ENCODE peak calls at places on chromosomes 2 and 18, in four cellular contexts. V is CD8-positive, alpha-beta T cell; I is lower lobe of right lung; N is PC-3. W is an unnamed sample.

GRCh38 chr18:79634593-79634992 is 45.0 kb upstream of the CTDP1 start:
- DNase-seq in N (no peak), I (no peak), V (no peak), W (no peak)

GRCh38 chr18:32612651-32613050 is 142.0 kb upstream of the GAREM1 start:
- DNase-seq in I (no peak), N (peak; percentile 59), V (no peak), W (no peak)

GRCh38 chr2:43495727-43496126 is 100.1 kb downstream of the THADA start:
- DNase-seq in I (no peak), N (peak; percentile 83), V (no peak), W (no peak)

GRCh38 chr2:160241251-160242137 is 41.4 kb upstream of the ITGB6 start:
- DNase-seq in V (no peak), N (peak; percentile 82), I (peak; percentile 62), W (peak; percentile 36)

GRCh38 chr2:19971691-19972090 is 18.2 kb downstream of the WDR35 start:
- DNase-seq in N (no peak), V (no peak), I (no peak), W (no peak)

GRCh38 chr2:49044680-49045079 is 109.6 kb downstream of the FSHR start:
- DNase-seq in I (no peak), V (no peak), N (no peak), W (no peak)

GRCh38 chr2:85430780-85431601 is 12.5 kb downstream of the SH2D6 start:
- DNase-seq in N (no peak), I (no peak), V (no peak), W (peak; percentile 46)

GRCh38 chr2:191030521-191031154 is 16.7 kb upstream of the STAT1 start:
- DNase-seq in N (peak; percentile 64), V (no peak), I (no peak), W (no peak)

GRCh38 chr2:176130153-176130916 is 830 bp downstream of the HOXD8 start:
- DNase-seq in N (peak; percentile 43), V (no peak), I (no peak), W (no peak)

GRCh38 chr18:24326211-24326610 is 71.4 kb downstream of the OSBPL1A start:
- DNase-seq in I (no peak), V (no peak), N (no peak), W (peak; percentile 67)

GRCh38 chr18:2746274-2746673 is 90.7 kb downstream of the SMCHD1 start:
- DNase-seq in I (no peak), V (no peak), N (no peak), W (no peak)

GRCh38 chr18:59556265-59556664 is 141.0 kb downstream of the CCBE1 start:
- DNase-seq in N (no peak), I (no peak), V (no peak), W (no peak)

GRCh38 chr2:218264773-218265601 is 4.2 kb downstream of the GPBAR1 start:
- DNase-seq in I (no peak), V (no peak), N (no peak), W (peak; percentile 57)

GRCh38 chr2:65416321-65416720 is 16.1 kb downstream of the SPRED2 start:
- DNase-seq in I (no peak), N (no peak), V (no peak), W (no peak)

GRCh38 chr2:158214431-158214830 is 112.8 kb downstream of the UPP2 start:
- DNase-seq in N (peak; percentile 68), V (no peak), I (no peak), W (no peak)

GRCh38 chr2:26691881-26692813 is at the start of gene KCNK3:
- DNase-seq in I (peak; percentile 68), V (peak; percentile 4), N (no peak), W (peak; percentile 71)

GRCh38 chr18:60978338-60978737 is 354.9 kb upstream of the CDH20 start:
- DNase-seq in N (peak; percentile 21), I (no peak), V (no peak), W (no peak)

GRCh38 chr18:10497350-10497749 is 28.5 kb upstream of the NAPG start:
- DNase-seq in V (no peak), I (no peak), N (no peak), W (no peak)

GRCh38 chr2:127182626-127183458 is 37.3 kb downstream of the CYP27C1 start:
- DNase-seq in I (no peak), V (no peak), N (no peak), W (no peak)

GRCh38 chr2:58010599-58010998 is 36.0 kb upstream of the VRK2 start:
- DNase-seq in N (peak; percentile 40), I (no peak), V (no peak), W (no peak)

GRCh38 chr2:193966590-193966989 is 1690.4 kb upstream of the SLC39A10 start:
- DNase-seq in I (no peak), N (peak; percentile 59), V (no peak), W (no peak)

GRCh38 chr2:95271381-95271971 is 2.8 kb upstream of the PROM2 start:
- DNase-seq in I (peak; percentile 17), V (no peak), N (no peak), W (no peak)

GRCh38 chr2:85506768-85507181 is 32.2 kb upstream of the MAT2A start:
- DNase-seq in N (no peak), V (no peak), I (no peak), W (no peak)

GRCh38 chr18:51107594-51108305 is 77.7 kb downstream of the SMAD4 start:
- DNase-seq in I (no peak), V (no peak), N (peak; percentile 7), W (no peak)

GRCh38 chr2:143176606-143177005 is 47.4 kb downstream of the ARHGAP15 start:
- DNase-seq in N (no peak), V (no peak), I (no peak), W (no peak)

GRCh38 chr2:71379086-71379485 is 47.5 kb downstream of the ZNF638 start:
- DNase-seq in I (no peak), N (peak; percentile 62), V (no peak), W (no peak)

GRCh38 chr18:55403555-55403954 is 184.4 kb downstream of the TCF4 start:
- DNase-seq in N (no peak), I (no peak), V (no peak), W (no peak)

GRCh38 chr2:53632714-53633113 is 134.9 kb upstream of the CHAC2 start:
- DNase-seq in N (peak; percentile 10), V (no peak), I (no peak), W (no peak)

DNA sequence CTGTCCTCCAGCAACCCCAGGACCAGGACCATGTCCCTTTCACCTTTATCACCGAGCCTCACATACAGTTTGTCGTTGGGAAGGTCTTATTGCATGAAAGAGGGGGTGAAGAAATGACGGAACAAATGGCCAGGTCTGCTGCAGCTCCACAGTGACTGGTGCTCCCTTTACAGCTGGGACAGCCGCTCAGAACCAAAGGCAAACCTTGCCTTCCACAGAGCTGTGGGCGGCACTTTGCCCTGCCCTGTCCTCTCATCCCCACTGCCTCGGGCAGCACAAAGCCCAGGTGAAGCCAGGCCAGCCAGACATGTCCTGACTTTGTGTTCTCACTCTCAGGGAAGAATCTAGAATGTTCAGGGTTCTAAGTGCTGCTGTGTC is 961 bp downstream of the GPR55 start:
- DNase-seq in V (no peak), I (peak; percentile 35), N (no peak), W (no peak)
- H3K4me1 ChIP-seq in V (peaks cover 45% of the 10 kb centered on the region), I (no peaks in the 10 kb centered on the region), N (no peaks in the 10 kb centered on the region), W (no peaks in the 10 kb centered on the region)

DNA sequence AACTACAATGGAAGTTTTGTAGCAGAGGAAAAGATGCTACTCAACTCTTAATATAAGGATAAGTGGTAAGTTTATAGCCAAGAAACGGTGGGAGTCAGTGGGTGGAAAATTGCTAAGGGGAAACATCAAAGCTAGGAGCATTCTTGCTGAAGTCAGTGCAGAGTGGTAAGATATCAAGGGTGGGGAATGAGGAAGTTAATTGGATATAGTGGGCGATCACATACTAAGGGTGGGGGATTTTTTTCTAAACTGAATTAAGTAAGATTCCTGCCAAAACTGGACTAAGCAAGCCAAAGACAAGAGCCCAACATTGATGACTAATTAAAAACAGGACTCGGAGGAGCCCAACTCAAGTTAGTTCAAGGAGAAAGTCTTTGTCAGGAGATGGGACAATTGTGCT is 525.4 kb downstream of the CCDC85A start:
- DNase-seq in V (no peak), N (no peak), I (no peak), W (no peak)
- H3K9me3 ChIP-seq in V (no peaks in the 10 kb centered on the region), N (no peaks in the 10 kb centered on the region), I (no peaks in the 10 kb centered on the region), W (no peaks in the 10 kb centered on the region)

GRCh38 chr2:105781274-105781673 is 36.6 kb downstream of the NCK2 start:
- DNase-seq in V (no peak), N (no peak), I (no peak), W (no peak)

GRCh38 chr2:105782123-105782522 is 37.4 kb downstream of the NCK2 start:
- DNase-seq in N (no peak), I (no peak), V (no peak), W (no peak)

GRCh38 chr2:105782646-105783045 is 37.9 kb downstream of the NCK2 start:
- DNase-seq in N (no peak), V (no peak), I (no peak), W (no peak)

GRCh38 chr2:105779394-105779793 is 34.7 kb downstream of the NCK2 start:
- DNase-seq in N (no peak), I (no peak), V (no peak), W (no peak)

DNA sequence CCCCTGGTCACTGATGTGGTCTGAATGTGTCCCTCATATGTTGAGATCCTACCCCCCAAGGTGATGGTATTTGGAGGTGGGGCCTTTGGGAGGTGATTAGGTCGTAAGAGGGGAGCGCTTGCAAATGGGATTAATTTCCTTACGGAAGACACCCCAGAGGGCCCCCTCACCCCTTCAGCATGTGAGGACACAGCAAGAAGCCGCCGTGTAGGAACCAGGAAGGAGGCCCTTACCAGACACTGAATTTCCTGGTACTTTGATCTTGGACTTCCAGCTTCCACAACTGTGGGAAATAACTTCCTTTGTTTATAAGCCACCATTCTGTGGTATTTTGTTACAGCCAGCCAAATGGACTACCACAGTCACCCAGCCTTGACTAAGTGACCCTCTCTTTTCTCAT is 35.9 kb downstream of the NCK2 start:
- DNase-seq in N (no peak), I (no peak), V (no peak), W (no peak)
- H3K4me1 ChIP-seq in N (no peaks in the 10 kb centered on the region), I (peaks cover 64% of the 10 kb centered on the region), V (peaks cover 99% of the 10 kb centered on the region), W (peaks cover 6% of the 10 kb centered on the region)

GRCh38 chr2:173300458-173300857 is 54.2 kb upstream of the CDCA7 start:
- DNase-seq in V (no peak), I (no peak), N (no peak), W (no peak)
- H3K9me3 ChIP-seq in V (no peaks in the 10 kb centered on the region), I (peaks cover 28% of the 10 kb centered on the region), N (peaks cover 7% of the 10 kb centered on the region), W (peaks cover 5% of the 10 kb centered on the region)

DNA sequence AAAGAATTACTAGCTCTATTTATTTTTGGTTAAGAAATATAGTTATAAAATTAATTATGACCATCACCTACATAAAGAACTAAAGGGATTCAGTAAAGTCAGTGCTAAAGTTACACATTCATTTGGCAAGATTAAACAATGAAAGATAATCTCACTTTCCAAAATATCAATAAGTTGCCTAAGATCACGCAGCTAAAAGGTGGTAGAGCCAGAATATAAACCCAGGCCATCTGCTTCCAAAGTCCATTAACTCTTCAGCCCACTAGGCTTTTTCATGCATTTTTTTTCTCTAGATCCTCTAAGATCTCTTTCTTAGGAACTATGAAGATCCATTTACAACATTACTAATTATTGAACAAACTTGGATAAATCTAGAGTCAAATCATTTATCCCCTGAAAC is 66.6 kb upstream of the RND3 start:
- DNase-seq in N (no peak), I (no peak), V (no peak), W (no peak)
- H3K4me1 ChIP-seq in N (peaks cover 7% of the 10 kb centered on the region), I (no peaks in the 10 kb centered on the region), V (no peaks in the 10 kb centered on the region), W (no peaks in the 10 kb centered on the region)

GRCh38 chr2:177433402-177433801 is 40.8 kb downstream of the AGPS start:
- DNase-seq in V (no peak), I (no peak), N (peak; percentile 20), W (no peak)
- H3K9me3 ChIP-seq in V (peaks cover 6% of the 10 kb centered on the region), I (peaks cover 29% of the 10 kb centered on the region), N (peaks cover 4% of the 10 kb centered on the region), W (no peaks in the 10 kb centered on the region)

W was measured in right cardiac atrium.